ENCODE peak calls at places on chromosomes 3 and 15, in four cellular contexts. A is neural progenitor cell, R is HCT116, N is mammary epithelial cell. I is an unnamed sample.

GRCh38 chr15:70505971-70506887 is 257.1 kb downstream of the UACA start:
- DNase-seq in A (no peak), R (no peak), N (no peak), I (no peak)

GRCh38 chr3:41836360-41837134 is 125.4 kb downstream of the ULK4 start:
- DNase-seq in A (no peak), R (no peak), N (no peak), I (no peak)

GRCh38 chr3:147987549-147987948 is 578.4 kb downstream of the ZIC1 start:
- DNase-seq in A (no peak), R (no peak), N (no peak), I (no peak)

GRCh38 chr15:77614251-77614806 is 18.4 kb downstream of the LINGO1 start:
- DNase-seq in A (no peak), R (no peak), N (no peak), I (no peak)

GRCh38 chr15:37142371-37142770 is 42.0 kb upstream of the MEIS2 start:
- DNase-seq in A (no peak), R (no peak), N (peak; percentile 28), I (no peak)

GRCh38 chr3:148861277-148861869 is 3.7 kb upstream of the CPA3 start:
- DNase-seq in A (peak; percentile 50), R (peak; percentile 40), N (peak; percentile 26), I (peak; percentile 42)

GRCh38 chr3:102304550-102304949 is 130.3 kb upstream of the ZPLD1 start:
- DNase-seq in A (no peak), R (no peak), N (no peak), I (no peak)

GRCh38 chr15:84797212-84797611 is 19.9 kb upstream of the ALPK3 start:
- DNase-seq in A (no peak), R (no peak), N (peak; percentile 17), I (no peak)

GRCh38 chr3:183924543-183924942 is 39.9 kb upstream of the PARL start:
- DNase-seq in A (no peak), R (no peak), N (no peak), I (no peak)

GRCh38 chr3:190183121-190183520 is 62.4 kb upstream of the P3H2 start:
- DNase-seq in A (peak; percentile 23), R (no peak), N (peak; percentile 92), I (peak; percentile 87)

DNA sequence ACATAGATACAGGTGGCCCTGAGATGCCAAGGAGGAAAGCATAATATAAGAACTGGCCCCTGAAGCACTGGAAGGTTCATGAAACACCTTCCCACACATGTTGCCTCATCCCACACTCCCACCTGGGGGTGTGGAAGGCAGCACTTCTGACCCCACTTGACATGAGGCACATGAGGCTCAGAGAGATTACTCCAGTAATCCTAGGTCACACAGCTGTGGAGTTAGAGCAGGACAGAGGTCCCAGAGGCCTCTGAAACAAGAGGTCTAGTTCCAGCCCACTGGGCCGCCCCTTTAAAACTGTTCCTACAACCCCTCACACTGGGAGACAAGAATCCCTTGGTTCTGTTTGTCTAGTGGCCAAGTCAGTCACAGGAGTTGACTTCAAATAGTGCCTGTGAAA is 7.2 kb downstream of the SSUH2 start:
- DNase-seq in A (no peak), R (no peak), N (no peak), I (no peak)
- H3K4me3 ChIP-seq in A (no peak overlapping the region), R (no peak overlapping the region), N (no peak overlapping the region), I (no peak overlapping the region)

GRCh38 chr15:34241376-34242350 is 16.8 kb downstream of the EMC4 start:
- DNase-seq in A (peak; percentile 43), R (no peak), N (peak; percentile 62), I (peak; percentile 60)

GRCh38 chr15:34243226-34243625 is 18.4 kb downstream of the EMC4 start:
- DNase-seq in A (no peak), R (no peak), N (no peak), I (no peak)

GRCh38 chr15:34246276-34247010 is 21.6 kb downstream of the EMC4 start:
- DNase-seq in A (no peak), R (no peak), N (peak; percentile 96), I (no peak)

GRCh38 chr15:34239151-34239761 is 14.4 kb downstream of the EMC4 start:
- DNase-seq in A (no peak), R (peak; percentile 67), N (peak; percentile 97), I (no peak)

GRCh38 chr15:34240537-34240936 is 15.7 kb downstream of the EMC4 start:
- DNase-seq in A (no peak), R (no peak), N (no peak), I (no peak)
- H3K36me3 ChIP-seq in A (no peaks in the 10 kb centered on the region), R (no peaks in the 10 kb centered on the region), N (no peaks in the 10 kb centered on the region), I (peaks cover 74% of the 10 kb centered on the region)

GRCh38 chr3:157354722-157355121 is 81.9 kb upstream of the PTX3 start:
- DNase-seq in A (peak; percentile 55), R (peak; percentile 15), N (no peak), I (peak; percentile 63)
- TF ChIP-seq CTCF in A (peak; percentile 70), R (peak; percentile 74), N (peak; percentile 57), I (peak; percentile 67)

DNA sequence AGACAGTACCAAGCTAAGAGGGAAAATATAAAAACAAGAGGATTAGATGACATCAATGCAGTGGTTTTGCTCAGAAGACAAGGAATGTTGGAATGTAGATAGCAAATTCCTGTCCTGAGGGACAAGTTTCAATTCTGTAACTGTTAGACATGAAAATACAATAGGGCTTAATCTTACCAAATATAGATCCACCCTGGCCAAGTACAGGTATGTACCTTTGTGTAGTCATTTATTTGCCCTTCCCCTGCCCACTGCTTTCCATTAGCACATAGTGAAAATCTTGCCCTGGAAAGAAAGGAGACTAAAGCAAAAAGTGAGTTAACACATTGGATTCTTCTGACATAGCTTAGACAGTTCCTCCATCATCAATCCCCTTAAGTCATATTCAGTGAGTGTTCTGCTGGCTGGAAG is 389.0 kb upstream of the THBS1 start:
- DNase-seq in A (no peak), R (no peak), N (peak; percentile 80), I (no peak)
- H3K4me3 ChIP-seq in A (no peak overlapping the region), R (no peak overlapping the region), N (no peak overlapping the region), I (no peak overlapping the region)

GRCh38 chr3:32706348-32707025 is 21.5 kb downstream of the CNOT10 start:
- DNase-seq in A (no peak), R (no peak), N (no peak), I (peak; percentile 19)

GRCh38 chr3:32707026-32707370 is 22.0 kb downstream of the CNOT10 start:
- DNase-seq in A (no peak), R (no peak), N (no peak), I (no peak)

GRCh38 chr3:32705232-32705631 is 20.2 kb downstream of the CNOT10 start:
- DNase-seq in A (no peak), R (no peak), N (no peak), I (no peak)

GRCh38 chr3:32709346-32709745 is 24.4 kb downstream of the CNOT10 start:
- DNase-seq in A (no peak), R (no peak), N (no peak), I (no peak)

DNA sequence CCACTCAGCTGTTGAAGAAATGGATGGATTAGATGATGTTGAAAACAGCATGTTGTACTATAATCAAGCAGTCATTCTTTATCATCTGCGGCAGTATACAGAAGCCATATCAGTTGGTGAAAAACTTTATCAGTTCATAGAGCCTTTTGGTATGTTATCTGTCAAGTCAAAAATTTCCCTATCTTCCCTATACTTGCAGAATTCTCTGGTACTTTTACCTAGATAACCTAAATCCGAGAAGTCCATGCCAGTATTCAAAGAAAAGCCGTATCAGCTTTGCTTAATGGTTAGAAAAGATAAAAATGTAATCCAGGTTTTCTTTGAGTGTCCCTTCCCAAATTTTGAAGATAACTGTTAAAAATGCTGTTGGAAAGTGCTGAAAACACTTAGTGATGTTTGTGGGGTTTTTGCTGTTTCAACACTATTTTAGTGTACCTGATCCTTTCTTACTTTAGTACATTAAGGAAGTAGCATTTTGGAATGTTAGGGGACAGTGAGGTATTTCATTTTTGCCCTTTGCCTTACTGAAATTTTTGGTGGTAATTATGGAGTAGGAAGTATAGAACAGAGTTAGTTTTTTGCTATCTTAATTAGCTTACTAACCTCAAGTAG is 23.8 kb downstream of the CNOT10 start:
- DNase-seq in A (no peak), R (no peak), N (no peak), I (no peak)
- H3K36me3 ChIP-seq in A (peaks cover 8% of the 10 kb centered on the region), R (peaks cover 16% of the 10 kb centered on the region), N (peaks cover 5% of the 10 kb centered on the region), I (peaks cover 30% of the 10 kb centered on the region)

DNA sequence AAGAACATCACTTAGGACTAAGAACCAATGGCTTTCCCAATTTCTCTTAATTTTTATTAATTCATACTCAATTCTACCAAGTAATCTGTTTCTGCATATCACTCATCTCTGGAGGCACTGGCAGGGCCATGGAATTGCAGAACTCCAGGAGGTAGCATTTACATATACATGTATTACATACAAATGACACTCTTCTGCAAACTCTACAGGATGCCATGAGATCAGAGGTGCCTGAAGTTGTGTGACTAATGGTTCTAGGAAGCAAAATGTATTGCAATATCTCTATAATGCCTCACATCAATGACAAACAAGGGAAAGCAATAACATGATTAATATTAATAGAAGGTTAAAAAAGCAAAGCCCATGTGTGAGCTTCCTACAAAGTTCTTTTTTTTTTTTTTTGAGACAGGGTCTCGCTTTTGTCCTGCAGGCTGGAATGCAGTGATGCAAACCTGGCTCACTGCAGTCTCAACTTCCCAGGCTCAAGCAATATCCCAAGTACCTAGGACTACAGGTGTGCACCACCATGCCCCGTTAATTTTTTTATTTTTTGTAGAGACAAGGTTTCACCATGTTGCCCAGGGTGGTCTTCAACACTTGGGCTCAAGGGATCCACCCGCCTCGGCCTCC is 33.0 kb downstream of the DENND6A start:
- DNase-seq in A (no peak), R (no peak), N (peak; percentile 26), I (no peak)
- TF ChIP-seq CTCF in A (no peak), R (no peak), N (no peak), I (no peak)

GRCh38 chr3:73762855-73763254 is 138.1 kb upstream of the PDZRN3 start:
- DNase-seq in A (no peak), R (no peak), N (no peak), I (no peak)

GRCh38 chr3:73768594-73769308 is 144.0 kb upstream of the PDZRN3 start:
- DNase-seq in A (no peak), R (no peak), N (no peak), I (no peak)

GRCh38 chr3:73765878-73766564 is 141.3 kb upstream of the PDZRN3 start:
- DNase-seq in A (no peak), R (no peak), N (no peak), I (no peak)

GRCh38 chr3:73772076-73772475 is 147.3 kb upstream of the PDZRN3 start:
- DNase-seq in A (no peak), R (no peak), N (no peak), I (no peak)

GRCh38 chr3:73766599-73767378 is 142.0 kb upstream of the PDZRN3 start:
- DNase-seq in A (peak; percentile 25), R (no peak), N (no peak), I (peak; percentile 96)
- H3K4me3 ChIP-seq in A (no peak overlapping the region), R (no peak overlapping the region), N (no peak overlapping the region), I (no peak overlapping the region)

GRCh38 chr3:130971208-130971607 is 55.4 kb downstream of the ASTE1 start:
- DNase-seq in A (no peak), R (no peak), N (peak; percentile 46), I (no peak)
- H3K36me3 ChIP-seq in A (no peaks in the 10 kb centered on the region), R (peaks cover 2% of the 10 kb centered on the region), N (no peaks in the 10 kb centered on the region), I (peaks cover 14% of the 10 kb centered on the region)

DNA sequence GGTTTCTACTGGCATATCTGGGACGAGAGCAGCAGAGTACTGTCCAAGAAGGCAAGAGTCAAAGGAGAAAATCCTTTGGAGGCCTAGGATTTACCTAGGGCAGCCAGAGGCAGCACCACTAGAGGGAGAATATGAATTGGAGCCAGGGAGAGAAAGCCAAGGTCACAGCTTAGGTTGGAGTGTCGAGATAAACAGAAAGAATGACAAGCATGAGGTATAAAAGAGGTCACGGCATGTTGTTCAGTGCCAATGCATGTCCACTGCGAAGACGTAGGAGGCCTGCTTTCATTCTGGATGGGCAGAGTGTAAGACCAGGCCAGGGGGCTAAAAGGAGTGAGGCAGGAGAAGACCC is 47.2 kb downstream of the THBS1 start:
- DNase-seq in A (no peak), R (no peak), N (no peak), I (peak; percentile 59)
- TF ChIP-seq CTCF in A (no peak), R (peak; percentile 6), N (peak; percentile 28), I (peak; percentile 39)

I was measured in cardiac muscle cell.